ENCODE peak calls at places on chromosomes 2 and 18, in five cellular contexts. K, A, D, C and Z are unnamed samples. For H3K4me1, the result is how much of the 10 kb centered on the place peaks cover.

GRCh38 chr2:850429-850828 is 100.2 kb upstream of the SNTG2 start:
- DNase-seq in K (no peak), A (no peak), D (no peak), C (no peak), Z (no peak)

GRCh38 chr2:164764996-164765395 is 76.6 kb downstream of the COBLL1 start:
- DNase-seq in K (no peak), A (no peak), D (no peak), C (no peak), Z (no peak)

GRCh38 chr18:23701544-23702064 is 12.4 kb downstream of the LAMA3 start:
- DNase-seq in K (no peak), A (no peak), D (no peak), C (no peak), Z (no peak)

GRCh38 chr18:6722680-6723079 is 6.8 kb upstream of the ARHGAP28 start:
- DNase-seq in K (no peak), A (no peak), D (no peak), C (no peak), Z (no peak)

GRCh38 chr2:134408386-134408785 is 154.5 kb downstream of the MGAT5 start:
- DNase-seq in K (no peak), A (no peak), D (no peak), C (no peak), Z (no peak)

GRCh38 chr2:974054-974453 is 23.4 kb downstream of the SNTG2 start:
- DNase-seq in K (no peak), A (peak), D (no peak), C (no peak), Z (peak)

GRCh38 chr2:118221952-118222594 is 133.8 kb downstream of the INSIG2 start:
- DNase-seq in K (no peak), A (no peak), D (peak), C (peak), Z (peak)

GRCh38 chr18:63997606-63998005 is 27.7 kb downstream of the SERPINB8 start:
- DNase-seq in K (no peak), A (no peak), D (no peak), C (no peak), Z (no peak)

GRCh38 chr2:15752552-15753232 is 161.0 kb downstream of the DDX1 start:
- DNase-seq in K (no peak), A (no peak), D (no peak), C (no peak), Z (no peak)

GRCh38 chr2:14626873-14627272 is 5.6 kb upstream of the LRATD1 start:
- DNase-seq in K (no peak), A (no peak), D (no peak), C (no peak), Z (no peak)

GRCh38 chr2:215530191-215530968 is 94.5 kb upstream of the FN1 start:
- DNase-seq in K (no peak), A (no peak), D (no peak), C (no peak), Z (no peak)
- H3K4me1 ChIP-seq in K (under half), A (under half), D (under half), C (under half), Z (under half)

GRCh38 chr2:67214585-67215184 is 182.4 kb upstream of the ETAA1 start:
- DNase-seq in K (no peak), A (no peak), D (no peak), C (no peak), Z (no peak)

GRCh38 chr2:67215636-67216035 is 181.5 kb upstream of the ETAA1 start:
- DNase-seq in K (no peak), A (no peak), D (no peak), C (no peak), Z (no peak)

GRCh38 chr2:67213270-67213670 is 183.9 kb upstream of the ETAA1 start:
- DNase-seq in K (no peak), A (peak), D (no peak), C (no peak), Z (no peak)

GRCh38 chr2:67215214-67215613 is 181.9 kb upstream of the ETAA1 start:
- DNase-seq in K (no peak), A (peak), D (peak), C (peak), Z (no peak)

GRCh38 chr2:67213677-67214402 is 183.3 kb upstream of the ETAA1 start:
- DNase-seq in K (no peak), A (no peak), D (no peak), C (no peak), Z (no peak)
- H3K4me3 ChIP-seq in K (no peak), A (peak), D (no peak), C (no peak), Z (no peak)

DNA sequence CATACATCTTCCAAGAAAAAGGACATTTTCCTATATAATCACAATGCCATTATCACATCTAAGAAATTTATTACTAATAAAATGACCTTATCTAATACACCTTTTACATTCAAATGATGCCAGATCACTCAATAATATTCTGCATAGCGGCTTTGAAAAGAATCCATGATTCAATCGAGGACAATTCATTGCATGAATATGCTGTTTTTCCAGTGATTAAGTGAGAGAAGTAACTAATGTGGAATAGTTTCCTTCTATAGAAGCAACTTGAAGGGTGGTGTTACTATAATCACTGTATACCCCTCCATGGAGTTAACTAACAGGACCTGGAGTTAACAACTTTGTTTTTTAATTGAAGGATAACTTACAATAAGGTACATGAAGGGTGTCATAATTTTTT is 9.1 kb downstream of the PLEK start:
- DNase-seq in K (no peak), A (no peak), D (no peak), C (no peak), Z (no peak)
- H3K4me1 ChIP-seq in K (under half), A (under half), D (under half), C (under half), Z (under half)

DNA sequence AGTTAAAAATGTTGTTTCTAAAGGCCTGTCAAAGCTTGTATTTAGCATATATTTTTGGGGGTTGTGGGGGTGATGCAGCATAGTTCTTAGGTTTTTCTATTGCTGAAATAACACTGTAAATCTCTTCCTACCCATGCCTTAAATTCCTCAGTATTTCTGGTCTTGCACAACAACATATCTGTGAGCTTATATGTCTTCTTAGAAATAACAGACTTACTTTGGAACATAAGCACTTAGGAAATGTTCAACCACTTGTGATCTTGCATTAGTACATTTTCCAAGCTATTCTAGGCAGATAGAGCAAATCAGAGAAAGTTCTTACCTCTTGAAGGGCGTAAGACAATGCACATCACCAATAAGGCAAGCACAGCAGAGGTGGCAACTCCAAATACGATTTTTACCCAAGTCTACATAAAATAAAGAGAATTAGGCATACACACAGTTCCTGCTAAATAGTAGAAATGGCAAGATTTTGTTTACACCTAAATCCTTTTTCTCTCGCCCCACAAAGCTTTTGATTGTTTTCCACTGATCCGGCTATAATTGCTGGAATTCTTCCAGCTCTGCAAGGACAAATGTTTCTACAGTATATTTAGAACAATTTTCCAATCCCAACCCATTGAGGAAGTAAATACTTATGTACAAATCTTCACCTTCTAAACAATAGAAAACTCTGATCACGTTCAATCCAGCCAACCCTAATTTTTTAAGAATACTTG is 500 bp downstream of the FAP start:
- DNase-seq in K (no peak), A (no peak), D (no peak), C (no peak), Z (no peak)
- H3K4me3 ChIP-seq in K (peak), A (no peak), D (no peak), C (no peak), Z (no peak)

GRCh38 chr2:231668981-231669380 is 39.3 kb upstream of the PTMA start:
- DNase-seq in K (no peak), A (no peak), D (no peak), C (no peak), Z (no peak)
- H3K4me1 ChIP-seq in K (half or more), A (under half), D (half or more), C (half or more), Z (under half)

DNA sequence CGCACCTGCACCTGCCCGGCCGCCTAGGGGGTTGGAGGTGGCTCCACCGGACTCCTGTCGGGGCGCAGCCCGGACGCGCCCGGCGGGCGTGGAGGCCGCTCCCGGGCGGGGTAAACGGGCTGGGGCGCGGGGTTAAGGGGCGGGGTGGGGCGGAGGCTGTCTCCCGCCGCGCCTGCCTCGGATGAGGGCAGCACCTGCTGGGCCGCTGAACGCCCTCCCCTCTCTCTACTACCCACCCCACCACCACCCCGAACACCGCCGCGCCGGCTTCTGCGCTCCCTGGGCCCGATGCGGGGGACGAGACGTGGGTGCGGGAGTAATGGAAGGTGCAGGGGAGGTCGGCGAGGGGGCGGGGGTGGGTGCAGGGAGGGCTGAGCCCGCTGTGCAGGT is 224.8 kb upstream of the ID2 start:
- DNase-seq in K (no peak), A (peak), D (no peak), C (no peak), Z (no peak)
- H3K4me3 ChIP-seq in K (peak), A (peak), D (no peak), C (no peak), Z (no peak)

GRCh38 chr18:49697049-49697448 is 116.3 kb downstream of the ACAA2 start:
- DNase-seq in K (no peak), A (no peak), D (no peak), C (no peak), Z (no peak)

GRCh38 chr18:49699303-49699702 is 114.0 kb downstream of the ACAA2 start:
- DNase-seq in K (no peak), A (no peak), D (no peak), C (no peak), Z (no peak)

GRCh38 chr18:49697757-49698595 is 115.4 kb downstream of the ACAA2 start:
- DNase-seq in K (peak), A (no peak), D (peak), C (no peak), Z (no peak)

GRCh38 chr18:49694402-49694801 is 118.9 kb downstream of the ACAA2 start:
- DNase-seq in K (no peak), A (no peak), D (no peak), C (no peak), Z (no peak)

GRCh38 chr18:49698596-49699025 is 114.7 kb downstream of the ACAA2 start:
- DNase-seq in K (no peak), A (no peak), D (no peak), C (no peak), Z (no peak)
- H3K4me1 ChIP-seq in K (under half), A (under half), D (under half), C (under half), Z (under half)

DNA sequence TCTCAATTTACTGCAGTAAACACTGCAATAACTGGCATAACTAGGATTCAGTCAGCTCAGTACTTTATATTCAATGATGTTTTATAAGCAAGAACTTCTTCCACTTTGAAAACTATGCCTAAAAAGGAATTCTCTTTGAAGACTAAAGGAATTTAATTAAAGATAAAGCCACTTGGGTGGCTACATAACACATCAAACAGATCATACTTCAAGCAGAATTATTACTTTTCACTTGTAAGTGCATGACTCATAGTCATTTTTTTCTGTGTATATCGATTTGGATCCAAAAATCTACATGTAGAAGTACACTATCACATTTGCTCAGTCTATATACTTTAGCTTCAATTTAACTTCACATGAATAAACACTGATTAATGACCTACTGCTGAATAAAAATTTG is 4.0 kb downstream of the KANSL1L start:
- DNase-seq in K (no peak), A (no peak), D (no peak), C (no peak), Z (no peak)
- H3K4me3 ChIP-seq in K (no peak), A (no peak), D (no peak), C (no peak), Z (no peak)

DNA sequence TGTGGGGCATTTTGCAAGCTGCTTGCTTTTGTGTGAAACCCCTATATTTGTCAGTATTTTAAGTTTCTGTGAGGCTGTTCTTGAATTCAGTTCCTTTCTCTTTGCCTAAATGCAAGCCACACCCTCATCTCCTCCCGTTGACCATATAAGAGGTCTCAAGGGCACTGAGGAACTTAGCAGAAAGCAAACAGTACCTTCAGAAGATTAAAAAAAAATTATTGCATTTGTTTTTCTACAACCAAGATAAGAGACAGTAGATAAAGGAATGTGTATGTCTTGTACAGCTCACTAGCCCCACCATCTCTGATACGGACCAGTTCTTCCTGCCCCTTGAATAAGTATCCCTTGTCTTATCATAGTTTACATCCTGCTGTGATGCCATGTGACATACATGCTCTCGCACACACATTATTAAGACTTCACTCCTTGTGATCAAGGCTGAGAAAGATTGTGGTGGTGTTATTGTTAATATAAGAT is 64.2 kb downstream of the NPAS2 start:
- DNase-seq in K (no peak), A (no peak), D (no peak), C (no peak), Z (no peak)
- H3K4me1 ChIP-seq in K (half or more), A (under half), D (under half), C (under half), Z (under half)

GRCh38 chr2:216553093-216553478 is 54.4 kb downstream of the RPL37A start:
- DNase-seq in K (no peak), A (no peak), D (no peak), C (no peak), Z (no peak)
- H3K4me3 ChIP-seq in K (no peak), A (no peak), D (no peak), C (no peak), Z (no peak)